ENCODE peak calls at places on chromosome 16, in seven cellular contexts. Y is transverse colon, O is H1, B is A549, H is tibial nerve, X is K562, U is stomach. N is an unnamed sample.

GRCh38 chr16:31138621-31139578 is 3.4 kb upstream of the PRSS8 start:
- DNase-seq in B (peak), O (no peak), U (peak), H (no peak), Y (peak), X (no peak), N (no peak)

GRCh38 chr16:4846503-4846900 is 586 bp downstream of the GLYR1 start:
- DNase-seq in Y (peak), B (peak), H (no peak), O (no peak), X (no peak), U (peak), N (peak)

GRCh38 chr16:1003551-1004347 is 22.2 kb downstream of the SOX8 start:
- DNase-seq in B (no peak), Y (no peak), O (no peak), X (no peak), U (no peak), H (no peak), N (no peak)

GRCh38 chr16:1710811-1711507 is 5.0 kb downstream of the MAPK8IP3 start:
- DNase-seq in B (no peak), H (no peak), Y (no peak), X (no peak), O (no peak), U (no peak), N (no peak)

GRCh38 chr16:50841081-50841886 is 99.4 kb downstream of the CYLD start:
- DNase-seq in H (no peak), U (no peak), B (no peak), O (no peak), Y (no peak), X (peak), N (no peak)

GRCh38 chr16:88853336-88853941 is 3.3 kb downstream of the GALNS start:
- DNase-seq in B (no peak), H (no peak), U (no peak), O (no peak), X (no peak), Y (peak), N (no peak)

GRCh38 chr16:78465730-78466129 is 366.3 kb downstream of the WWOX start:
- DNase-seq in O (no peak), Y (no peak), U (no peak), H (no peak), X (no peak), B (no peak), N (no peak)

GRCh38 chr16:63890072-63890471 is 1231.8 kb downstream of the CDH11 start:
- DNase-seq in O (no peak), X (no peak), U (no peak), B (no peak), H (no peak), Y (no peak), N (no peak)

GRCh38 chr16:2038359-2039285 is 9.0 kb downstream of the NTHL1 start:
- DNase-seq in H (no peak), Y (no peak), X (no peak), B (no peak), U (no peak), O (no peak), N (no peak)

GRCh38 chr16:6247771-6248170 is 1084.9 kb upstream of the RBFOX1 start:
- DNase-seq in H (no peak), B (no peak), U (no peak), X (no peak), O (no peak), Y (no peak), N (no peak)

GRCh38 chr16:20243731-20244281 is 83.5 kb downstream of the GP2 start:
- DNase-seq in B (no peak), Y (no peak), X (no peak), H (no peak), U (no peak), O (no peak), N (no peak)

GRCh38 chr16:27242398-27242797 is 26.2 kb downstream of the NSMCE1 start:
- DNase-seq in O (no peak), Y (no peak), X (no peak), B (no peak), U (no peak), H (no peak), N (no peak)

GRCh38 chr16:83899978-83900377 is 1.1 kb downstream of the MLYCD start:
- DNase-seq in U (no peak), O (no peak), X (no peak), H (no peak), B (no peak), Y (no peak), N (no peak)
- H3K27ac ChIP-seq in U (no peak), O (no peak), X (no peak), H (peak), B (no peak), Y (peak), N (peak)

DNA sequence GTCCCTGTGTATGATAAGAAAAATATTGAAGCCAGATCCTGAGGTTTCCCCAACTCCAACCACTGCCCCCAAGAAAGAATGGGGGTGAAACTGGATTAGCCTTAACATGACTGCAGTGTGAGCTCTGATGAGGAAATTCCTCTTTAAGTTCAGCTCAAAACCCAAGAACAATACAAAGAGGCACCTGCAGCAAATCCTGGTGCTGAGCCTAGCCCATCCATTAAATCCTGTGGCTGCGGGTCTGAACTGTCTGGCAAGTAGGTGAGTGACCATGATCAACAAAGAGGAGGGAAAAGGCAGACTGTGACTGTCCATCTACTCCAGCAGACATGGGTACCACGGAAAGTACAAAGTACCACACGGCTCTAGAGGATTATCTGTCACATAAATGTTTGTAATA is 64.2 kb downstream of the CREBBP start:
- DNase-seq in H (no peak), X (no peak), U (no peak), B (no peak), O (no peak), Y (no peak), N (no peak)
- TF ChIP-seq EP300 in H (no peak), X (no peak), U (no peak), B (no peak), O (no peak), Y (no peak), N (no peak)

GRCh38 chr16:15034266-15035162 is 21.4 kb downstream of the NTAN1 start:
- DNase-seq in X (no peak), O (no peak), B (no peak), H (no peak), U (no peak), Y (no peak), N (no peak)
- H3K27ac ChIP-seq in X (no peak), O (no peak), B (no peak), H (no peak), U (no peak), Y (no peak), N (no peak)

DNA sequence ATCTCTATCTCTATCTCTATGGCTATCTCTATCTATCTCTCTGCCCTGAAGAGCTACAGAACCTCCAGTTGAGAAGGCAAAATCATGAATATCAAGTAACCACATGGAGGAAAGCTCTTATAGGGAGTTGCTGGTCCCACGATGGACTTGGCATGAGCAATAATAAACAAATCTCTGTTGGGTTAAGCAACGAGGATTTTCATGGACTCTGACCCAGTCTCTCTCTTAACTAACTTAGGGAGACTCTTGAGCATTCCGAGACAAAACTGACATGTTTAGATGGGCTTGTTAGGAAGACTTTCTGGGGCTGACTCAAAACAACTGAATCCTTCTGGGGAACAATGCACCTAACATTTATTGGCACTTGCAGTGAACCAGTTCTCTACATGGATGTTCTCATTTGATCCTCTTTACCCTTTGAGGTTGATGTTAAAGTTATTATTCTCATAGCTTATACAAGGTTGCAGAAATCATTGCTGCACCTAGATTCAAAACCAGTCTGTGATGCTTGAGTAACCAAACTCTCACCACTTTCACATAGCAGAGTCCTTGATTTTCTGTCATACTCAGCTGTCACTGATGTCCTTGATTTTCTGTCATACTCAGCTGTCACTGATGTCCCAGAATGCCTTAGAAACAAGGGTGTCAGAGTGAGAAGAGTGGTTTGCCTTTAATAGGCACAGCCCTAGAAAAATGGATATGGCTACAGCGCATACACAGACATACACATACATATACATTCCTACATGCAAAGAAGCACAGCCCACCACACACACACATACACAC is 354.6 kb upstream of the MAF start:
- DNase-seq in O (no peak), U (no peak), Y (no peak), X (no peak), B (no peak), H (no peak), N (no peak)
- TF ChIP-seq EP300 in O (no peak), U (no peak), Y (no peak), X (no peak), B (no peak), H (no peak), N (no peak)

GRCh38 chr16:84643180-84643583 is 5.1 kb upstream of the KLHL36 start:
- DNase-seq in X (no peak), O (no peak), U (peak), Y (peak), B (no peak), H (peak), N (no peak)
- H3K27ac ChIP-seq in X (no peak), O (no peak), U (no peak), Y (peak), B (no peak), H (no peak), N (peak)

GRCh38 chr16:9971907-9972306 is 210.3 kb downstream of the GRIN2A start:
- DNase-seq in O (no peak), B (no peak), Y (no peak), X (no peak), U (no peak), H (no peak), N (peak)

GRCh38 chr16:9969580-9969979 is 212.6 kb downstream of the GRIN2A start:
- DNase-seq in X (no peak), O (no peak), H (no peak), U (no peak), Y (no peak), B (no peak), N (peak)

GRCh38 chr16:9965079-9965478 is 217.1 kb downstream of the GRIN2A start:
- DNase-seq in H (no peak), U (no peak), O (no peak), X (no peak), Y (no peak), B (no peak), N (peak)

GRCh38 chr16:9970796-9971195 is 211.4 kb downstream of the GRIN2A start:
- DNase-seq in O (no peak), Y (no peak), B (no peak), X (no peak), H (no peak), U (no peak), N (peak)

DNA sequence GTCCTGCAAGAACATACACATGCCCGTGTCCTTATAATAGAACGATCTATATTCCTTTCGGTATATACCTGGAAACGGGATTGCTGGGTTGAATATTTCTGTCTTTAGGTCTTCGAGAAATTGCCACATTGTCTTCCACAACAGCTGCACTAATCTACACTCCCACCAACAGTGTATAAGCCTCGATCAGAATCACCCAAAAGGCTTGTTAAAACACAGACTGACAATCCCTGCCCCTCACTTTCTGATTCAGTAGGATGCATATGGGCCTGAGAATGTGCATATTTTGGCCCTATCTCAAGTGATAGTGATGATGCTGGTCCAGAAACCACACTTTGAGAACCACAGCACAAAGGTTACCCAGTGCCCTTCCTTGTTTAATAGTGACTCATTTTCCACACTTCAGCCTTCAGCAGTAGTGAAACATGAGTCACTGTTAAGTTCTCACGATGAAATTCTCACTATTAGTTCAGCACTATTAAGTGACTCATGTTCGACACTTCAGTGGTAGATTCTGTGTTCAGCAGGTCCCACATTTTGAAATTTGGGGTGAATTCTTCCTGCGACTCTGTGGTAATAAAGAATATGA is 215.6 kb downstream of the GRIN2A start:
- DNase-seq in X (no peak), Y (no peak), H (no peak), B (no peak), U (no peak), O (no peak), N (peak)
- TF ChIP-seq EP300 in X (no peak), Y (no peak), H (no peak), B (no peak), U (no peak), O (no peak), N (no peak)

DNA sequence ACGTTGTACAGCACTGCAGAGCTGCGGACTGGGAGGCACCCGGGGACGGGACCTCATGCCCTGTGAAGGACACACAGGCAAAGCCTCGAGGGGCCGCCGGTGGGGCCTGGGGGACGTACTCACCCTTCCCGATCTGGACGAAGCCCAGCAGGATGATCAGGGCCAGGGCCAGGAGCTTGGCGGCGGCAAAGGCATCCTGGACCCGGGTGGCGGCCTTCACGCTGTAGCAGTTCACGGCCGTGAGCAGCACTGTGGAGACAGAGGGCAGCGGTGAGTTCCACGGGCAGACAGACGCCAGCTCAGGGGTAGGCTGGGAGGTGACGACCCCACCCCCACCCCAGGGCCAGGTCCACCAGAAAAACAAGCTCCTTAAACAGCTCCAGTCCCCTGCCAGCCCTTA is 17.7 kb downstream of the SLC7A5 start:
- DNase-seq in B (no peak), H (no peak), O (no peak), X (no peak), U (no peak), Y (no peak), N (no peak)
- H3K27ac ChIP-seq in B (peak), H (no peak), O (no peak), X (peak), U (peak), Y (no peak), N (no peak)

DNA sequence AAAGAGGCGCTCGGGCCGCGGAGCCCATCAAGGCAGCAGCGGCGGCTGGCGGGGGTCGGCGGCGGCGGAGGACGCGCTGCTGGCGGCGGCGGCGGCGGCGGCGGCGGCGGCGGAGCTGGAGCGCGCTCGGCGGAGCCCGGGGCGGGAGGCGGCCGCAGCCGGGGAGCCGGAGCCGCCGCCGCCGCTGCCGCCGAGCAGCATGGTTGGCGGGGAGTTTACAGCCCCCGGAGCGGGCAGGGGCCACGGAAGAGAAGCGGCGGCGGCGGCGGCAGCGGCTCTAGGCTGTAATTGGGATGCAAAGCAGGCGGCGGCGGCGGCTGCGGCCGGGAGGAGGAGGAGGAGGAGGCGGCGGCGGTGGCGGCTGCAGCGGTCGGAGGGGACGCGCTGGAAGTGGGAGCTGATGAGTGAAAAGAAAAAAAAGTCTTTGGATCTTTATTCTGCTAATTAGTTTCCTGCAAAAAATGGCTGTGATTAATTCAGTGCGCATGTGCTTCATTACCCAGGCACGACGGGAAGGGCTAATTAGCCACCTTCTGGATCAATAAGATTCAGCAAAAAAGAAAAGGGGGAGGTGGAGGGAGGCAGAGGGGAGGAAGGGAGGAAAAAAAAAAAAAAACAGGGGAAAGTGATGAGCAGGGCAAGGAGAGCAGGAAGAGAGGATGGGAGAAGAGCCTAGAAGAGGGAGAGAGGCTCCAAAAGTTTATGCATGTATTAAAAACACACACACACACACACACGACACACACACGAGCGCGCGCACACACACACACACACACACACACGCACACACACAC is 10.9 kb upstream of the ZFHX3 start:
- DNase-seq in H (no peak), X (peak), O (no peak), B (peak), U (peak), Y (no peak), N (no peak)
- TF ChIP-seq EP300 in H (peak), X (no peak), O (peak), B (no peak), U (no peak), Y (no peak), N (no peak)

DNA sequence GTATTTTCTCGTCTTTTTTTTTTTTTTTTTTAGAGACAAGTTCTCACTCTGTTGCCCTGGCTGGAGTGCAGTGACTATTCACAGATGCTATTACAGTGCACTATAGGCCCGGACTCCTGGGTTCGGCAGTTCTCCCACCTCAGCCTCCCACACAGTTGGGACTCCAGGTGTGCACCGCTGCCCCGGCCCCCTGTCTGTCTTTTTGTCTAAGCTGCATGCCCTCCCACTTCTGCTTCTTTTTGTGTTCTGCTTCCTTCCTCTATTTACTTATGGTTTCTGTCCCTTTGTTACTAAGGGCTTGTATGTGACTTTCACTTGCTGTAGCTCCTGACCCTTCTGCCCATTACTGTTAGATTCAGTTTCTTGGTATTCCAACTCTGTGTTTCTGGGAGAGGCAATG is 20.5 kb downstream of the SLC7A6 start:
- DNase-seq in H (no peak), X (no peak), B (no peak), O (no peak), Y (peak), U (no peak), N (no peak)
- H3K27ac ChIP-seq in H (peak), X (no peak), B (no peak), O (no peak), Y (peak), U (no peak), N (peak)